ENCODE peak calls at places on chromosome 7, in eight cellular contexts. One of them, this sample, is unnamed.

GRCh38 chr7:30726296-30727006 is 25.5 kb upstream of the INMT start:
- DNase-seq in stimulated activated naive CD8-positive, alpha-beta T cell treated with anti-CD3 and anti-CD28 coated beads, Interleukin-15, amount 100 ng/mL, for 72 hours: peak; percentile 65
- DNase-seq in breast epithelium: no peak
- DNase-seq in AG08396: no peak
- DNase-seq in GOT3: no peak
- DNase-seq in left cardiac atrium: no peak
- DNase-seq in kidney: peak; percentile 45
- DNase-seq in T1000: no peak
- DNase-seq in this sample: no peak

GRCh38 chr7:114985316-114985715 is 63.4 kb downstream of the MDFIC start:
- DNase-seq in breast epithelium: no peak
- DNase-seq in AG08396: no peak
- DNase-seq in kidney: no peak
- DNase-seq in T1000: no peak
- DNase-seq in left cardiac atrium: no peak
- DNase-seq in stimulated activated naive CD8-positive, alpha-beta T cell treated with anti-CD3 and anti-CD28 coated beads, Interleukin-15, amount 100 ng/mL, for 72 hours: no peak
- DNase-seq in GOT3: no peak
- DNase-seq in this sample: no peak

GRCh38 chr7:50448823-50449222 is 1.3 kb downstream of the FIGNL1 start:
- DNase-seq in T1000: no peak
- DNase-seq in kidney: no peak
- DNase-seq in GOT3: no peak
- DNase-seq in stimulated activated naive CD8-positive, alpha-beta T cell treated with anti-CD3 and anti-CD28 coated beads, Interleukin-15, amount 100 ng/mL, for 72 hours: no peak
- DNase-seq in breast epithelium: no peak
- DNase-seq in left cardiac atrium: no peak
- DNase-seq in AG08396: no peak
- DNase-seq in this sample: no peak

GRCh38 chr7:18961997-18962396 is 155.4 kb downstream of the TWIST1 start:
- DNase-seq in T1000: no peak
- DNase-seq in breast epithelium: no peak
- DNase-seq in GOT3: no peak
- DNase-seq in stimulated activated naive CD8-positive, alpha-beta T cell treated with anti-CD3 and anti-CD28 coated beads, Interleukin-15, amount 100 ng/mL, for 72 hours: no peak
- DNase-seq in kidney: no peak
- DNase-seq in AG08396: no peak
- DNase-seq in left cardiac atrium: no peak
- DNase-seq in this sample: peak; percentile 20

GRCh38 chr7:88299126-88299525 is 7.6 kb downstream of the STEAP4 start:
- DNase-seq in breast epithelium: no peak
- DNase-seq in T1000: no peak
- DNase-seq in GOT3: no peak
- DNase-seq in left cardiac atrium: no peak
- DNase-seq in kidney: no peak
- DNase-seq in AG08396: no peak
- DNase-seq in stimulated activated naive CD8-positive, alpha-beta T cell treated with anti-CD3 and anti-CD28 coated beads, Interleukin-15, amount 100 ng/mL, for 72 hours: no peak
- DNase-seq in this sample: no peak

GRCh38 chr7:28629216-28629848 is 217.0 kb downstream of the CREB5 start:
- DNase-seq in breast epithelium: no peak
- DNase-seq in left cardiac atrium: peak; percentile 23
- DNase-seq in kidney: no peak
- DNase-seq in AG08396: peak; percentile 18
- DNase-seq in stimulated activated naive CD8-positive, alpha-beta T cell treated with anti-CD3 and anti-CD28 coated beads, Interleukin-15, amount 100 ng/mL, for 72 hours: no peak
- DNase-seq in T1000: no peak
- DNase-seq in GOT3: no peak
- DNase-seq in this sample: peak; percentile 84

GRCh38 chr7:35971133-35971995 is 170.5 kb downstream of the SEPTIN7 start:
- DNase-seq in AG08396: no peak
- DNase-seq in breast epithelium: no peak
- DNase-seq in stimulated activated naive CD8-positive, alpha-beta T cell treated with anti-CD3 and anti-CD28 coated beads, Interleukin-15, amount 100 ng/mL, for 72 hours: no peak
- DNase-seq in left cardiac atrium: no peak
- DNase-seq in kidney: no peak
- DNase-seq in T1000: no peak
- DNase-seq in GOT3: no peak
- DNase-seq in this sample: peak; percentile 20

GRCh38 chr7:68963547-68963946 is 634.7 kb upstream of the AUTS2 start:
- DNase-seq in T1000: peak; percentile 27
- DNase-seq in AG08396: no peak
- DNase-seq in stimulated activated naive CD8-positive, alpha-beta T cell treated with anti-CD3 and anti-CD28 coated beads, Interleukin-15, amount 100 ng/mL, for 72 hours: no peak
- DNase-seq in GOT3: no peak
- DNase-seq in left cardiac atrium: no peak
- DNase-seq in breast epithelium: no peak
- DNase-seq in kidney: no peak
- DNase-seq in this sample: no peak

GRCh38 chr7:28953628-28954027 is 4.5 kb downstream of the TRIL start:
- DNase-seq in T1000: no peak
- DNase-seq in breast epithelium: no peak
- DNase-seq in left cardiac atrium: no peak
- DNase-seq in GOT3: no peak
- DNase-seq in AG08396: peak; percentile 58
- DNase-seq in stimulated activated naive CD8-positive, alpha-beta T cell treated with anti-CD3 and anti-CD28 coated beads, Interleukin-15, amount 100 ng/mL, for 72 hours: no peak
- DNase-seq in kidney: no peak
- DNase-seq in this sample: peak; percentile 18

GRCh38 chr7:95317546-95317945 is 6.8 kb downstream of the PON1 start:
- DNase-seq in kidney: no peak
- DNase-seq in AG08396: no peak
- DNase-seq in T1000: no peak
- DNase-seq in GOT3: no peak
- DNase-seq in left cardiac atrium: no peak
- DNase-seq in breast epithelium: no peak
- DNase-seq in stimulated activated naive CD8-positive, alpha-beta T cell treated with anti-CD3 and anti-CD28 coated beads, Interleukin-15, amount 100 ng/mL, for 72 hours: no peak
- DNase-seq in this sample: no peak

GRCh38 chr7:135728136-135728669 is at the start of gene SLC13A4:
- DNase-seq in breast epithelium: no peak
- DNase-seq in AG08396: peak; percentile 58
- DNase-seq in kidney: no peak
- DNase-seq in GOT3: no peak
- DNase-seq in left cardiac atrium: no peak
- DNase-seq in T1000: no peak
- DNase-seq in stimulated activated naive CD8-positive, alpha-beta T cell treated with anti-CD3 and anti-CD28 coated beads, Interleukin-15, amount 100 ng/mL, for 72 hours: no peak
- DNase-seq in this sample: no peak

GRCh38 chr7:37732880-37733279 is 49.3 kb downstream of the GPR141 start:
- DNase-seq in left cardiac atrium: no peak
- DNase-seq in stimulated activated naive CD8-positive, alpha-beta T cell treated with anti-CD3 and anti-CD28 coated beads, Interleukin-15, amount 100 ng/mL, for 72 hours: no peak
- DNase-seq in breast epithelium: no peak
- DNase-seq in kidney: no peak
- DNase-seq in AG08396: no peak
- DNase-seq in T1000: no peak
- DNase-seq in GOT3: no peak
- DNase-seq in this sample: no peak

GRCh38 chr7:29336851-29337627 is 142.5 kb downstream of the CHN2 start:
- DNase-seq in kidney: no peak
- DNase-seq in stimulated activated naive CD8-positive, alpha-beta T cell treated with anti-CD3 and anti-CD28 coated beads, Interleukin-15, amount 100 ng/mL, for 72 hours: no peak
- DNase-seq in AG08396: no peak
- DNase-seq in T1000: no peak
- DNase-seq in breast epithelium: no peak
- DNase-seq in left cardiac atrium: no peak
- DNase-seq in GOT3: no peak
- DNase-seq in this sample: no peak

GRCh38 chr7:5646846-5647245 is 134.6 kb downstream of the RNF216 start:
- DNase-seq in AG08396: no peak
- DNase-seq in GOT3: no peak
- DNase-seq in kidney: no peak
- DNase-seq in breast epithelium: no peak
- DNase-seq in left cardiac atrium: no peak
- DNase-seq in T1000: peak; percentile 38
- DNase-seq in stimulated activated naive CD8-positive, alpha-beta T cell treated with anti-CD3 and anti-CD28 coated beads, Interleukin-15, amount 100 ng/mL, for 72 hours: no peak
- DNase-seq in this sample: peak; percentile 76

GRCh38 chr7:45704683-45705016 is 130.5 kb downstream of the ADCY1 start:
- DNase-seq in GOT3: no peak
- DNase-seq in stimulated activated naive CD8-positive, alpha-beta T cell treated with anti-CD3 and anti-CD28 coated beads, Interleukin-15, amount 100 ng/mL, for 72 hours: no peak
- DNase-seq in AG08396: no peak
- DNase-seq in kidney: no peak
- DNase-seq in left cardiac atrium: no peak
- DNase-seq in breast epithelium: no peak
- DNase-seq in T1000: no peak
- DNase-seq in this sample: no peak

GRCh38 chr7:159112136-159113011 is 32.3 kb downstream of the VIPR2 start:
- DNase-seq in stimulated activated naive CD8-positive, alpha-beta T cell treated with anti-CD3 and anti-CD28 coated beads, Interleukin-15, amount 100 ng/mL, for 72 hours: no peak
- DNase-seq in T1000: no peak
- DNase-seq in GOT3: no peak
- DNase-seq in left cardiac atrium: no peak
- DNase-seq in breast epithelium: peak; percentile 28
- DNase-seq in AG08396: no peak
- DNase-seq in kidney: no peak
- DNase-seq in this sample: no peak

GRCh38 chr7:132386249-132386681 is 190.0 kb downstream of the PLXNA4 start:
- DNase-seq in AG08396: peak; percentile 23
- DNase-seq in GOT3: no peak
- DNase-seq in T1000: no peak
- DNase-seq in left cardiac atrium: peak; percentile 80
- DNase-seq in breast epithelium: no peak
- DNase-seq in stimulated activated naive CD8-positive, alpha-beta T cell treated with anti-CD3 and anti-CD28 coated beads, Interleukin-15, amount 100 ng/mL, for 72 hours: no peak
- DNase-seq in kidney: peak; percentile 90
- DNase-seq in this sample: no peak

GRCh38 chr7:50940621-50941020 is 157.9 kb upstream of the GRB10 start:
- DNase-seq in left cardiac atrium: no peak
- DNase-seq in breast epithelium: no peak
- DNase-seq in GOT3: no peak
- DNase-seq in T1000: no peak
- DNase-seq in stimulated activated naive CD8-positive, alpha-beta T cell treated with anti-CD3 and anti-CD28 coated beads, Interleukin-15, amount 100 ng/mL, for 72 hours: no peak
- DNase-seq in kidney: no peak
- DNase-seq in AG08396: no peak
- DNase-seq in this sample: peak; percentile 52

GRCh38 chr7:28151965-28152364 is 28.6 kb downstream of the JAZF1 start:
- DNase-seq in AG08396: no peak
- DNase-seq in kidney: no peak
- DNase-seq in stimulated activated naive CD8-positive, alpha-beta T cell treated with anti-CD3 and anti-CD28 coated beads, Interleukin-15, amount 100 ng/mL, for 72 hours: no peak
- DNase-seq in breast epithelium: no peak
- DNase-seq in left cardiac atrium: no peak
- DNase-seq in GOT3: no peak
- DNase-seq in T1000: no peak
- DNase-seq in this sample: peak; percentile 49

GRCh38 chr7:137399827-137400823 is 56.6 kb upstream of the PTN start:
- DNase-seq in kidney: no peak
- DNase-seq in AG08396: peak; percentile 63
- DNase-seq in GOT3: no peak
- DNase-seq in left cardiac atrium: no peak
- DNase-seq in stimulated activated naive CD8-positive, alpha-beta T cell treated with anti-CD3 and anti-CD28 coated beads, Interleukin-15, amount 100 ng/mL, for 72 hours: no peak
- DNase-seq in T1000: no peak
- DNase-seq in breast epithelium: no peak
- DNase-seq in this sample: peak; percentile 66

GRCh38 chr7:116259156-116259555 is 48.8 kb downstream of the TES start:
- DNase-seq in left cardiac atrium: no peak
- DNase-seq in GOT3: no peak
- DNase-seq in T1000: no peak
- DNase-seq in stimulated activated naive CD8-positive, alpha-beta T cell treated with anti-CD3 and anti-CD28 coated beads, Interleukin-15, amount 100 ng/mL, for 72 hours: no peak
- DNase-seq in breast epithelium: no peak
- DNase-seq in kidney: no peak
- DNase-seq in AG08396: no peak
- DNase-seq in this sample: no peak

GRCh38 chr7:32221756-32222155 is 151.5 kb upstream of the PDE1C start:
- DNase-seq in AG08396: no peak
- DNase-seq in T1000: no peak
- DNase-seq in GOT3: no peak
- DNase-seq in left cardiac atrium: no peak
- DNase-seq in stimulated activated naive CD8-positive, alpha-beta T cell treated with anti-CD3 and anti-CD28 coated beads, Interleukin-15, amount 100 ng/mL, for 72 hours: no peak
- DNase-seq in breast epithelium: no peak
- DNase-seq in kidney: no peak
- DNase-seq in this sample: no peak

GRCh38 chr7:23216021-23216420 is 30.6 kb upstream of the GPNMB start:
- DNase-seq in stimulated activated naive CD8-positive, alpha-beta T cell treated with anti-CD3 and anti-CD28 coated beads, Interleukin-15, amount 100 ng/mL, for 72 hours: no peak
- DNase-seq in T1000: no peak
- DNase-seq in GOT3: no peak
- DNase-seq in kidney: no peak
- DNase-seq in AG08396: no peak
- DNase-seq in breast epithelium: no peak
- DNase-seq in left cardiac atrium: peak; percentile 37
- DNase-seq in this sample: no peak

GRCh38 chr7:155965010-155965409 is 152.7 kb upstream of the SHH start:
- DNase-seq in kidney: no peak
- DNase-seq in left cardiac atrium: no peak
- DNase-seq in AG08396: no peak
- DNase-seq in T1000: no peak
- DNase-seq in breast epithelium: no peak
- DNase-seq in GOT3: no peak
- DNase-seq in stimulated activated naive CD8-positive, alpha-beta T cell treated with anti-CD3 and anti-CD28 coated beads, Interleukin-15, amount 100 ng/mL, for 72 hours: peak; percentile 46
- DNase-seq in this sample: no peak

GRCh38 chr7:66359656-66360211 is 154.6 kb downstream of the TPST1 start:
- DNase-seq in GOT3: no peak
- DNase-seq in kidney: no peak
- DNase-seq in stimulated activated naive CD8-positive, alpha-beta T cell treated with anti-CD3 and anti-CD28 coated beads, Interleukin-15, amount 100 ng/mL, for 72 hours: no peak
- DNase-seq in AG08396: no peak
- DNase-seq in breast epithelium: no peak
- DNase-seq in T1000: no peak
- DNase-seq in left cardiac atrium: no peak
- DNase-seq in this sample: no peak

GRCh38 chr7:47796347-47796746 is 151.9 kb downstream of the PKD1L1 start:
- DNase-seq in breast epithelium: no peak
- DNase-seq in GOT3: no peak
- DNase-seq in left cardiac atrium: no peak
- DNase-seq in AG08396: no peak
- DNase-seq in kidney: no peak
- DNase-seq in stimulated activated naive CD8-positive, alpha-beta T cell treated with anti-CD3 and anti-CD28 coated beads, Interleukin-15, amount 100 ng/mL, for 72 hours: no peak
- DNase-seq in T1000: no peak
- DNase-seq in this sample: no peak

GRCh38 chr7:157610671-157611295 is 274.0 kb downstream of the DNAJB6 start:
- DNase-seq in AG08396: no peak
- DNase-seq in T1000: no peak
- DNase-seq in left cardiac atrium: no peak
- DNase-seq in kidney: no peak
- DNase-seq in stimulated activated naive CD8-positive, alpha-beta T cell treated with anti-CD3 and anti-CD28 coated beads, Interleukin-15, amount 100 ng/mL, for 72 hours: no peak
- DNase-seq in breast epithelium: peak; percentile 28
- DNase-seq in GOT3: no peak
- DNase-seq in this sample: no peak

GRCh38 chr7:128217972-128218652 is 23.0 kb upstream of the LEP start:
- DNase-seq in breast epithelium: no peak
- DNase-seq in left cardiac atrium: no peak
- DNase-seq in AG08396: no peak
- DNase-seq in kidney: no peak
- DNase-seq in stimulated activated naive CD8-positive, alpha-beta T cell treated with anti-CD3 and anti-CD28 coated beads, Interleukin-15, amount 100 ng/mL, for 72 hours: no peak
- DNase-seq in T1000: no peak
- DNase-seq in GOT3: no peak
- DNase-seq in this sample: no peak

GRCh38 chr7:87574630-87575029 is 26.1 kb downstream of the ABCB1 start:
- DNase-seq in kidney: no peak
- DNase-seq in left cardiac atrium: no peak
- DNase-seq in T1000: no peak
- DNase-seq in GOT3: no peak
- DNase-seq in stimulated activated naive CD8-positive, alpha-beta T cell treated with anti-CD3 and anti-CD28 coated beads, Interleukin-15, amount 100 ng/mL, for 72 hours: no peak
- DNase-seq in breast epithelium: no peak
- DNase-seq in AG08396: peak; percentile 39
- DNase-seq in this sample: peak; percentile 32

GRCh38 chr7:113936982-113937381 is 18.2 kb upstream of the PPP1R3A start:
- DNase-seq in GOT3: no peak
- DNase-seq in AG08396: no peak
- DNase-seq in stimulated activated naive CD8-positive, alpha-beta T cell treated with anti-CD3 and anti-CD28 coated beads, Interleukin-15, amount 100 ng/mL, for 72 hours: no peak
- DNase-seq in T1000: no peak
- DNase-seq in breast epithelium: no peak
- DNase-seq in left cardiac atrium: no peak
- DNase-seq in kidney: peak; percentile 53
- DNase-seq in this sample: no peak

GRCh38 chr7:155731375-155731774 is 80.9 kb downstream of the SHH start:
- DNase-seq in AG08396: no peak
- DNase-seq in left cardiac atrium: no peak
- DNase-seq in GOT3: no peak
- DNase-seq in kidney: no peak
- DNase-seq in T1000: no peak
- DNase-seq in breast epithelium: no peak
- DNase-seq in stimulated activated naive CD8-positive, alpha-beta T cell treated with anti-CD3 and anti-CD28 coated beads, Interleukin-15, amount 100 ng/mL, for 72 hours: no peak
- DNase-seq in this sample: no peak

GRCh38 chr7:154774303-154774702 is 228.6 kb downstream of the PAXIP1 start:
- DNase-seq in left cardiac atrium: no peak
- DNase-seq in kidney: no peak
- DNase-seq in stimulated activated naive CD8-positive, alpha-beta T cell treated with anti-CD3 and anti-CD28 coated beads, Interleukin-15, amount 100 ng/mL, for 72 hours: no peak
- DNase-seq in AG08396: no peak
- DNase-seq in GOT3: no peak
- DNase-seq in T1000: no peak
- DNase-seq in breast epithelium: no peak
- DNase-seq in this sample: no peak

GRCh38 chr7:12322287-12322902 is 81.3 kb downstream of the VWDE start:
- DNase-seq in kidney: no peak
- DNase-seq in GOT3: no peak
- DNase-seq in left cardiac atrium: no peak
- DNase-seq in stimulated activated naive CD8-positive, alpha-beta T cell treated with anti-CD3 and anti-CD28 coated beads, Interleukin-15, amount 100 ng/mL, for 72 hours: no peak
- DNase-seq in T1000: no peak
- DNase-seq in breast epithelium: no peak
- DNase-seq in AG08396: no peak
- DNase-seq in this sample: peak; percentile 59

GRCh38 chr7:68063171-68063570 is 1066.5 kb downstream of the TYW1 start:
- DNase-seq in AG08396: no peak
- DNase-seq in kidney: no peak
- DNase-seq in breast epithelium: no peak
- DNase-seq in GOT3: no peak
- DNase-seq in left cardiac atrium: no peak
- DNase-seq in stimulated activated naive CD8-positive, alpha-beta T cell treated with anti-CD3 and anti-CD28 coated beads, Interleukin-15, amount 100 ng/mL, for 72 hours: no peak
- DNase-seq in T1000: no peak
- DNase-seq in this sample: no peak